ENCODE peak calls at places on chromosomes 3 and 15, in five cellular contexts. Q is endothelial cell of umbilical vein, M is astrocyte, X is cardiac muscle cell, F is GM23338. L is an unnamed sample.

GRCh38 chr3:143536817-143537535 is 311.3 kb downstream of the SLC9A9 start:
- DNase-seq in F (no peak), X (peak; percentile 92), M (peak; percentile 63), Q (no peak), L (no peak)

GRCh38 chr3:37487785-37488184 is 313.4 kb upstream of the LRRFIP2 start:
- DNase-seq in F (no peak), X (no peak), Q (no peak), M (no peak), L (no peak)

GRCh38 chr3:141393151-141394076 is 25.1 kb downstream of the ZBTB38 start:
- DNase-seq in F (peak; percentile 74), M (no peak), Q (no peak), X (peak; percentile 50), L (no peak)

GRCh38 chr3:49654955-49655556 is 19.1 kb upstream of the APEH start:
- DNase-seq in Q (no peak), X (no peak), M (no peak), F (no peak), L (no peak)

GRCh38 chr3:45597166-45597565 is 2.6 kb downstream of the LIMD1 start:
- DNase-seq in X (peak; percentile 48), F (no peak), Q (no peak), M (peak; percentile 76), L (no peak)

GRCh38 chr3:11498174-11498573 is 145.5 kb downstream of the VGLL4 start:
- DNase-seq in X (no peak), M (no peak), Q (no peak), F (no peak), L (no peak)

GRCh38 chr15:86623236-86623635 is 543.6 kb downstream of the AGBL1 start:
- DNase-seq in M (no peak), X (no peak), Q (no peak), F (no peak), L (no peak)

GRCh38 chr15:96887730-96888129 is 557.2 kb downstream of the NR2F2 start:
- DNase-seq in Q (peak; percentile 80), F (no peak), X (no peak), M (peak; percentile 3), L (no peak)

GRCh38 chr3:38327335-38328009 is 19.1 kb upstream of the XYLB start:
- DNase-seq in X (peak; percentile 46), Q (peak; percentile 14), M (peak; percentile 72), F (no peak), L (no peak)

GRCh38 chr15:100721758-100722550 is 119.6 kb downstream of the ASB7 start:
- DNase-seq in F (no peak), Q (peak; percentile 96), X (peak; percentile 99), M (peak; percentile 100), L (peak; percentile 15)

GRCh38 chr15:28025413-28025812 is 73.7 kb downstream of the OCA2 start:
- DNase-seq in Q (no peak), X (no peak), F (no peak), M (no peak), L (peak; percentile 23)

GRCh38 chr3:28575748-28576589 is 227.3 kb upstream of the AZI2 start:
- DNase-seq in F (peak; percentile 67), M (peak; percentile 9), Q (no peak), X (peak; percentile 34), L (peak; percentile 81)

GRCh38 chr3:57575966-57576610 is 20.0 kb downstream of the PDE12 start:
- DNase-seq in Q (no peak), M (no peak), F (no peak), X (no peak), L (no peak)

GRCh38 chr3:57570051-57570450 is 14.0 kb downstream of the PDE12 start:
- DNase-seq in F (no peak), M (no peak), X (no peak), Q (no peak), L (no peak)

GRCh38 chr3:57577786-57578185 is 19.4 kb downstream of the ARF4 start:
- DNase-seq in Q (no peak), F (no peak), X (no peak), M (no peak), L (no peak)

GRCh38 chr3:57570878-57571277 is 14.8 kb downstream of the PDE12 start:
- DNase-seq in Q (no peak), M (no peak), F (no peak), X (no peak), L (no peak)

GRCh38 chr3:57572096-57572495 is 16.0 kb downstream of the PDE12 start:
- DNase-seq in X (no peak), Q (no peak), F (no peak), M (no peak), L (no peak)
- H3K36me3 ChIP-seq in X (peaks cover 57% of the 10 kb centered on the region), Q (peaks cover 35% of the 10 kb centered on the region), F (peaks cover 62% of the 10 kb centered on the region), M (peaks cover 65% of the 10 kb centered on the region), L (peaks cover 22% of the 10 kb centered on the region)

DNA sequence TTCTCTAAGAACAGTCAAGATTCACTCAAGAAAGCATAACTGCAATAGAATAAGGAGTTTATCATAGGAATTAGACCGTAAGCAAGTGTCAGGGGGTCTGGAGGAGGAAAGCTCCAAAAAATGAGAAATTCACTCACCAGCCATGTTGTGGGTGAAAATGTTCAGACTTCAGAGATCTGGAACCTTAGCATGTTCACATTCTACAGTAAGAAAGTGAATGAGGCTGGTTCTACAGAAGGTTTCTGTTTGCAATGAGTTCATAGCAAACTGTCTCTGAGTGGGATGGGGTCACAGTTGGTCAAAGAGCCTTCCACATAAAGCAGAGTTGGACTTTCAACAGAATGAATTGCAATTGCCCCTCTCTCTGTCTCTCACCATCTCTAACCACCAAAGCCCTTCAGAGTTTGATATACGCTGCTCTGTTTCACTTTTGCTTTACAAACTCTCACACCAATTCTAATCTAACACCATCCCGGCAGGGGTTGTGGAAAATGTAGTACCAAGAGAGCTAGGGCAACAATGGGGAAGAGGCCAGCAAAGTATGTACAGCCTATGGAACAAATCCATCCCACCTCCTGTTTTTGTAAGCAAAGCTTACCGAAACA is 581.8 kb upstream of the UBE2E2 start:
- DNase-seq in M (no peak), X (no peak), Q (no peak), F (no peak), L (no peak)
- H3K4me3 ChIP-seq in M (no peak overlapping the region), X (no peak overlapping the region), Q (no peak overlapping the region), F (no peak overlapping the region), L (no peak overlapping the region)

DNA sequence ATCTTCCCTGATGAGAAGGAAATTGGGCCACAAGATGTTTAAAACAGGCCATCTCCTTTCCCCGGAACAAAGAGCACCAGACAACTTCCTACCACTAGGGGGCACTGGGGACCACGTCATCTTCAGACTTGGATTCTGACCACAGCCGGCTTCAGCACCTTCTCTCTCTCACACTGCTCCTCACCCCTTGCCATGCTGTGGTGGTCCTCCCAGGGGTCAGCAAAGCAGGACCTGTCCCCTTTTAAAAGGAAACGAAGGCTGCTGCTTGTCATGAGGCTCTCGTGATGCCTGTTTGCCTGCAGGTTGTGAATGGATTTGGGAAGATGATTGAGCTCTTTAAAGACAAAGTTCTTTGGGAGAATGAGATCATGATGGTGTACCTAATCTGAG is 16.2 kb downstream of the RFT1 start:
- DNase-seq in Q (peak; percentile 74), F (peak; percentile 93), X (peak; percentile 83), M (peak; percentile 50), L (peak; percentile 82)
- H3K36me3 ChIP-seq in Q (peaks cover 7% of the 10 kb centered on the region), F (peaks cover 6% of the 10 kb centered on the region), X (peaks cover 17% of the 10 kb centered on the region), M (peaks cover 17% of the 10 kb centered on the region), L (peaks cover 9% of the 10 kb centered on the region)

GRCh38 chr15:31078461-31078860 is 23.1 kb downstream of the TRPM1 start:
- DNase-seq in M (no peak), F (peak; percentile 54), X (no peak), Q (no peak), L (no peak)

GRCh38 chr15:31074321-31074720 is 27.2 kb downstream of the TRPM1 start:
- DNase-seq in Q (no peak), X (no peak), M (no peak), F (no peak), L (no peak)

GRCh38 chr15:31079519-31079918 is 22.0 kb downstream of the TRPM1 start:
- DNase-seq in Q (no peak), X (no peak), M (peak; percentile 64), F (peak; percentile 71), L (peak; percentile 56)

GRCh38 chr15:31077981-31078380 is 23.5 kb downstream of the TRPM1 start:
- DNase-seq in Q (no peak), X (no peak), M (no peak), F (no peak), L (no peak)

GRCh38 chr15:31077181-31077580 is 24.3 kb downstream of the TRPM1 start:
- DNase-seq in M (no peak), X (no peak), F (no peak), Q (no peak), L (no peak)
- H3K4me3 ChIP-seq in M (no peak overlapping the region), X (no peak overlapping the region), F (no peak overlapping the region), Q (no peak overlapping the region), L (no peak overlapping the region)

GRCh38 chr3:159418571-159419526 is 569.8 kb upstream of the IL12A start:
- DNase-seq in F (no peak), Q (peak; percentile 76), M (peak; percentile 55), X (peak; percentile 49), L (no peak)
- H3K36me3 ChIP-seq in F (no peaks in the 10 kb centered on the region), Q (no peaks in the 10 kb centered on the region), M (no peaks in the 10 kb centered on the region), X (no peaks in the 10 kb centered on the region), L (no peaks in the 10 kb centered on the region)

GRCh38 chr3:182650568-182651128 is 142.7 kb upstream of the ATP11B start:
- DNase-seq in X (no peak), M (no peak), F (no peak), Q (no peak), L (no peak)
- H3K4me3 ChIP-seq in X (no peak overlapping the region), M (no peak overlapping the region), F (no peak overlapping the region), Q (no peak overlapping the region), L (no peak overlapping the region)

GRCh38 chr3:123877466-123877865 is 6.7 kb downstream of the MYLK start:
- DNase-seq in X (no peak), F (no peak), Q (no peak), M (no peak), L (no peak)
- H3K36me3 ChIP-seq in X (no peaks in the 10 kb centered on the region), F (no peaks in the 10 kb centered on the region), Q (no peaks in the 10 kb centered on the region), M (peaks cover 12% of the 10 kb centered on the region), L (no peaks in the 10 kb centered on the region)

DNA sequence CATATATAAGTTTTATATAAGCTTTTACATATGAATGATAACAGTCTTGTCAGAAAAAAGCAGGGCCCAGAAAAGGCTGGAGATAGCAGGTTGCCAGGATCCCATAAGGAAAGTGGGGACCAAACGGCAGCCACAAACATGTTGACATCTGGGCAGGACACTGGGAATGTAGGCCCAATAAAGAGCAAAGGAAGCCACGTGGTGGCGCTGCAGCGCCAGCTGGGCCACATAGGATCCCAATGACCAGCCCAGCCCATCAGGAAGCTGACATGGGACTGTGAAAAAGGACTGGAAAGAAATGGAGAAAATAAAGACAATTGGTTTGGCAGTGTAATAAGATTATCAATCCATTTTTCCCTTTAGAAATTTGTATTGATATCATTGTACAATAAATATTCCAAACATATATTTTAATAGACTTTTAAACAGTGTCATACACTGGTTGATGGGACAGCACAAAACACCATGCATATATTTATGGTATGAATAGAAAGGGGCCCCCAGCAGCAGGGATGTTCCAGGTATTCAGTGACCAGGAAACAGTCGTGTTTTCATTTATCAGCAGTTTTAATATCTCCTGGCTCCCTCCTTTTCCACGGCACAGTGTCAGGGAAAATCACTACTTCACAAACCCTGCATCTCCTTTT is 89.0 kb upstream of the STRIT1 start:
- DNase-seq in X (peak; percentile 68), M (peak; percentile 14), Q (peak; percentile 50), F (peak; percentile 91), L (peak; percentile 32)
- H3K4me3 ChIP-seq in X (no peak overlapping the region), M (no peak overlapping the region), Q (no peak overlapping the region), F (no peak overlapping the region), L (no peak overlapping the region)

GRCh38 chr15:68783226-68784054 is 37.3 kb downstream of the ANP32A start:
- DNase-seq in M (no peak), Q (peak; percentile 32), F (peak; percentile 84), X (no peak), L (peak; percentile 89)
- H3K36me3 ChIP-seq in M (peaks cover 39% of the 10 kb centered on the region), Q (peaks cover 12% of the 10 kb centered on the region), F (peaks cover 17% of the 10 kb centered on the region), X (peaks cover 63% of the 10 kb centered on the region), L (peaks cover 28% of the 10 kb centered on the region)